ENCODE peak calls at places on chromosomes 7 and 10, in four cellular contexts. One of them, this sample, is unnamed.

GRCh38 chr7:129166745-129167144 is 21.7 kb upstream of the SMO start:
- DNase-seq in lower lobe of right lung: no peak
- DNase-seq in choroid plexus epithelial cell: no peak
- DNase-seq in AG04450: no peak
- DNase-seq in this sample: no peak

GRCh38 chr7:49791089-49791741 is 17.8 kb downstream of the VWC2 start:
- DNase-seq in lower lobe of right lung: no peak
- DNase-seq in choroid plexus epithelial cell: no peak
- DNase-seq in AG04450: no peak
- DNase-seq in this sample: peak; percentile 28

GRCh38 chr10:21144047-21144446 is 246.9 kb upstream of the NEBL start:
- DNase-seq in AG04450: no peak
- DNase-seq in lower lobe of right lung: no peak
- DNase-seq in choroid plexus epithelial cell: no peak
- DNase-seq in this sample: no peak

GRCh38 chr7:147245274-147245673 is 1128.7 kb downstream of the CNTNAP2 start:
- DNase-seq in AG04450: peak; percentile 1
- DNase-seq in lower lobe of right lung: no peak
- DNase-seq in choroid plexus epithelial cell: peak; percentile 63
- DNase-seq in this sample: peak; percentile 56

GRCh38 chr10:96747734-96748550 is 27.6 kb upstream of the PIK3AP1 start:
- DNase-seq in choroid plexus epithelial cell: no peak
- DNase-seq in lower lobe of right lung: no peak
- DNase-seq in AG04450: no peak
- DNase-seq in this sample: no peak

GRCh38 chr7:37510043-37510634 is 61.5 kb upstream of the ELMO1 start:
- DNase-seq in lower lobe of right lung: no peak
- DNase-seq in choroid plexus epithelial cell: peak; percentile 13
- DNase-seq in AG04450: no peak
- DNase-seq in this sample: peak; percentile 32

GRCh38 chr10:5760462-5760861 is 52.8 kb downstream of the GDI2 start:
- DNase-seq in AG04450: no peak
- DNase-seq in lower lobe of right lung: no peak
- DNase-seq in choroid plexus epithelial cell: no peak
- DNase-seq in this sample: no peak

GRCh38 chr10:48970654-48971053 is 31.0 kb upstream of the LRRC18 start:
- DNase-seq in AG04450: no peak
- DNase-seq in lower lobe of right lung: no peak
- DNase-seq in choroid plexus epithelial cell: no peak
- DNase-seq in this sample: peak; percentile 72

GRCh38 chr7:104862719-104863118 is 151.3 kb upstream of the KMT2E start:
- DNase-seq in choroid plexus epithelial cell: peak; percentile 38
- DNase-seq in lower lobe of right lung: no peak
- DNase-seq in AG04450: no peak
- DNase-seq in this sample: peak; percentile 52

GRCh38 chr10:64368298-64368697 is 847.1 kb downstream of the REEP3 start:
- DNase-seq in AG04450: no peak
- DNase-seq in lower lobe of right lung: no peak
- DNase-seq in choroid plexus epithelial cell: no peak
- DNase-seq in this sample: no peak

GRCh38 chr7:39757604-39758003 is 134.2 kb downstream of the RALA start:
- DNase-seq in lower lobe of right lung: no peak
- DNase-seq in choroid plexus epithelial cell: no peak
- DNase-seq in AG04450: no peak
- DNase-seq in this sample: no peak

GRCh38 chr7:158137516-158138328 is 449.9 kb downstream of the PTPRN2 start:
- DNase-seq in choroid plexus epithelial cell: no peak
- DNase-seq in AG04450: no peak
- DNase-seq in lower lobe of right lung: no peak
- DNase-seq in this sample: no peak

GRCh38 chr10:104329754-104330153 is 8.5 kb downstream of the ITPRIP start:
- DNase-seq in choroid plexus epithelial cell: peak; percentile 70
- DNase-seq in lower lobe of right lung: no peak
- DNase-seq in AG04450: no peak
- DNase-seq in this sample: no peak

GRCh38 chr7:100102950-100103840 is 1.8 kb downstream of the AP4M1 start:
- DNase-seq in AG04450: peak; percentile 70
- DNase-seq in choroid plexus epithelial cell: peak; percentile 95
- DNase-seq in lower lobe of right lung: no peak
- DNase-seq in this sample: no peak

GRCh38 chr7:7292608-7293007 is 110.3 kb downstream of the C1GALT1 start:
- DNase-seq in lower lobe of right lung: no peak
- DNase-seq in AG04450: no peak
- DNase-seq in choroid plexus epithelial cell: no peak
- DNase-seq in this sample: no peak

GRCh38 chr10:21518629-21519321 is 6.7 kb downstream of the SKIDA1 start:
- DNase-seq in lower lobe of right lung: peak; percentile 38
- DNase-seq in choroid plexus epithelial cell: peak; percentile 49
- DNase-seq in AG04450: no peak
- DNase-seq in this sample: no peak

GRCh38 chr7:30533886-30534285 is 29.3 kb upstream of the GGCT start:
- DNase-seq in lower lobe of right lung: no peak
- DNase-seq in choroid plexus epithelial cell: no peak
- DNase-seq in AG04450: no peak
- DNase-seq in this sample: no peak

GRCh38 chr7:86904949-86905834 is 154.3 kb downstream of the ELAPOR2 start:
- DNase-seq in lower lobe of right lung: no peak
- DNase-seq in AG04450: no peak
- DNase-seq in choroid plexus epithelial cell: peak; percentile 56
- DNase-seq in this sample: peak; percentile 6

GRCh38 chr7:18756378-18757050 is 261.0 kb downstream of the HDAC9 start:
- DNase-seq in AG04450: no peak
- DNase-seq in lower lobe of right lung: no peak
- DNase-seq in choroid plexus epithelial cell: no peak
- DNase-seq in this sample: no peak

GRCh38 chr7:13067036-13067435 is 379.6 kb downstream of the ARL4A start:
- DNase-seq in AG04450: no peak
- DNase-seq in lower lobe of right lung: no peak
- DNase-seq in choroid plexus epithelial cell: no peak
- DNase-seq in this sample: no peak

GRCh38 chr7:20269726-20270125 is 52.5 kb upstream of the MACC1 start:
- DNase-seq in AG04450: peak; percentile 10
- DNase-seq in choroid plexus epithelial cell: peak; percentile 52
- DNase-seq in lower lobe of right lung: no peak
- DNase-seq in this sample: no peak

GRCh38 chr10:43963793-43964425 is 315.2 kb upstream of the ZNF32 start:
- DNase-seq in choroid plexus epithelial cell: no peak
- DNase-seq in lower lobe of right lung: no peak
- DNase-seq in AG04450: no peak
- DNase-seq in this sample: no peak

GRCh38 chr10:77117501-77117900 is 520.1 kb downstream of the KCNMA1 start:
- DNase-seq in lower lobe of right lung: no peak
- DNase-seq in AG04450: no peak
- DNase-seq in choroid plexus epithelial cell: no peak
- DNase-seq in this sample: no peak

GRCh38 chr10:31757374-31757773 is 171.3 kb downstream of the ARHGAP12 start:
- DNase-seq in choroid plexus epithelial cell: no peak
- DNase-seq in lower lobe of right lung: no peak
- DNase-seq in AG04450: no peak
- DNase-seq in this sample: no peak

GRCh38 chr7:155956977-155957376 is 144.7 kb upstream of the SHH start:
- DNase-seq in choroid plexus epithelial cell: no peak
- DNase-seq in lower lobe of right lung: no peak
- DNase-seq in AG04450: no peak
- DNase-seq in this sample: no peak

GRCh38 chr10:29345144-29345892 is 56.4 kb downstream of the LYZL1 start:
- DNase-seq in lower lobe of right lung: no peak
- DNase-seq in choroid plexus epithelial cell: no peak
- DNase-seq in AG04450: no peak
- DNase-seq in this sample: no peak

GRCh38 chr7:157685430-157686284 is 348.9 kb downstream of the DNAJB6 start:
- DNase-seq in AG04450: no peak
- DNase-seq in lower lobe of right lung: no peak
- DNase-seq in choroid plexus epithelial cell: no peak
- DNase-seq in this sample: no peak

GRCh38 chr10:649798-650690 is 39.4 kb downstream of the DIP2C start:
- DNase-seq in lower lobe of right lung: no peak
- DNase-seq in AG04450: peak; percentile 47
- DNase-seq in choroid plexus epithelial cell: peak; percentile 30
- DNase-seq in this sample: no peak

GRCh38 chr7:46859963-46860475 is 721.9 kb downstream of the TNS3 start:
- DNase-seq in AG04450: no peak
- DNase-seq in lower lobe of right lung: no peak
- DNase-seq in choroid plexus epithelial cell: peak; percentile 18
- DNase-seq in this sample: no peak

GRCh38 chr10:50381637-50382036 is 130.3 kb upstream of the ASAH2 start:
- DNase-seq in AG04450: no peak
- DNase-seq in choroid plexus epithelial cell: no peak
- DNase-seq in lower lobe of right lung: no peak
- DNase-seq in this sample: no peak

GRCh38 chr7:82598958-82599357 is 155.4 kb upstream of the CACNA2D1 start:
- DNase-seq in AG04450: peak; percentile 29
- DNase-seq in lower lobe of right lung: no peak
- DNase-seq in choroid plexus epithelial cell: peak; percentile 93
- DNase-seq in this sample: no peak

GRCh38 chr7:157690833-157691382 is 354.1 kb downstream of the DNAJB6 start:
- DNase-seq in AG04450: no peak
- DNase-seq in lower lobe of right lung: no peak
- DNase-seq in choroid plexus epithelial cell: peak; percentile 93
- DNase-seq in this sample: no peak

GRCh38 chr10:89414879-89415821 is 782 bp downstream of the IFIT5 start:
- DNase-seq in AG04450: no peak
- DNase-seq in lower lobe of right lung: peak; percentile 68
- DNase-seq in choroid plexus epithelial cell: peak; percentile 46
- DNase-seq in this sample: no peak

GRCh38 chr10:89414146-89414878 is at the start of gene IFIT5:
- DNase-seq in AG04450: no peak
- DNase-seq in lower lobe of right lung: peak; percentile 85
- DNase-seq in choroid plexus epithelial cell: peak; percentile 82
- DNase-seq in this sample: peak; percentile 65

GRCh38 chr10:89416465-89416864 is 2.1 kb downstream of the IFIT5 start:
- DNase-seq in AG04450: no peak
- DNase-seq in choroid plexus epithelial cell: no peak
- DNase-seq in lower lobe of right lung: no peak
- DNase-seq in this sample: no peak

GRCh38 chr10:89413398-89413912 is 913 bp upstream of the IFIT5 start:
- DNase-seq in choroid plexus epithelial cell: no peak
- DNase-seq in lower lobe of right lung: no peak
- DNase-seq in AG04450: no peak
- DNase-seq in this sample: no peak
- H3K4me3 ChIP-seq in choroid plexus epithelial cell: peak overlapping the region; percentile 81
- H3K4me3 ChIP-seq in lower lobe of right lung: peak overlapping the region; percentile 76
- H3K4me3 ChIP-seq in AG04450: peak overlapping the region; percentile 76
- H3K4me3 ChIP-seq in this sample: peak overlapping the region; percentile 83

GRCh38 chr7:151457534-151457933 is 17.6 kb upstream of the CRYGN start:
- DNase-seq in lower lobe of right lung: no peak
- DNase-seq in AG04450: no peak
- DNase-seq in choroid plexus epithelial cell: no peak
- DNase-seq in this sample: no peak

GRCh38 chr7:151460474-151460855 is 20.5 kb upstream of the CRYGN start:
- DNase-seq in choroid plexus epithelial cell: no peak
- DNase-seq in AG04450: no peak
- DNase-seq in lower lobe of right lung: no peak
- DNase-seq in this sample: no peak

GRCh38 chr7:151461096-151461941 is 21.4 kb upstream of the CRYGN start:
- DNase-seq in AG04450: no peak
- DNase-seq in choroid plexus epithelial cell: no peak
- DNase-seq in lower lobe of right lung: no peak
- DNase-seq in this sample: no peak

GRCh38 chr7:151461942-151462230 is 21.9 kb upstream of the CRYGN start:
- DNase-seq in AG04450: no peak
- DNase-seq in lower lobe of right lung: no peak
- DNase-seq in choroid plexus epithelial cell: no peak
- DNase-seq in this sample: no peak

GRCh38 chr7:151459726-151460473 is 20.0 kb upstream of the CRYGN start:
- DNase-seq in lower lobe of right lung: peak; percentile 72
- DNase-seq in choroid plexus epithelial cell: peak; percentile 92
- DNase-seq in AG04450: peak; percentile 72
- DNase-seq in this sample: no peak
- H3K4me3 ChIP-seq in lower lobe of right lung: peak overlapping the region; percentile 23
- H3K4me3 ChIP-seq in choroid plexus epithelial cell: peak overlapping the region; percentile 31
- H3K4me3 ChIP-seq in AG04450: peak overlapping the region; percentile 39
- H3K4me3 ChIP-seq in this sample: no peak overlapping the region

GRCh38 chr7:151010002-151010306 is 14.3 kb downstream of the ATG9B start:
- DNase-seq in AG04450: no peak
- DNase-seq in choroid plexus epithelial cell: no peak
- DNase-seq in lower lobe of right lung: no peak
- DNase-seq in this sample: no peak
- H3K4me3 ChIP-seq in AG04450: no peak overlapping the region
- H3K4me3 ChIP-seq in choroid plexus epithelial cell: no peak overlapping the region
- H3K4me3 ChIP-seq in lower lobe of right lung: peak overlapping the region; percentile 29
- H3K4me3 ChIP-seq in this sample: no peak overlapping the region

GRCh38 chr10:69418052-69418752 is 1.5 kb upstream of the TACR2 start:
- DNase-seq in choroid plexus epithelial cell: no peak
- DNase-seq in AG04450: no peak
- DNase-seq in lower lobe of right lung: no peak
- DNase-seq in this sample: no peak
- H3K4me3 ChIP-seq in choroid plexus epithelial cell: no peak overlapping the region
- H3K4me3 ChIP-seq in AG04450: no peak overlapping the region
- H3K4me3 ChIP-seq in lower lobe of right lung: no peak overlapping the region
- H3K4me3 ChIP-seq in this sample: no peak overlapping the region

GRCh38 chr10:68218786-68219185 is 13.1 kb downstream of the ATOH7 start:
- DNase-seq in AG04450: no peak
- DNase-seq in choroid plexus epithelial cell: no peak
- DNase-seq in lower lobe of right lung: no peak
- DNase-seq in this sample: no peak
- H3K4me3 ChIP-seq in AG04450: no peak overlapping the region
- H3K4me3 ChIP-seq in choroid plexus epithelial cell: no peak overlapping the region
- H3K4me3 ChIP-seq in lower lobe of right lung: no peak overlapping the region
- H3K4me3 ChIP-seq in this sample: no peak overlapping the region

GRCh38 chr7:932651-932975 is 21.9 kb downstream of the ADAP1 start:
- DNase-seq in choroid plexus epithelial cell: no peak
- DNase-seq in lower lobe of right lung: peak; percentile 38
- DNase-seq in AG04450: no peak
- DNase-seq in this sample: no peak
- H3K4me3 ChIP-seq in choroid plexus epithelial cell: no peak overlapping the region
- H3K4me3 ChIP-seq in lower lobe of right lung: no peak overlapping the region
- H3K4me3 ChIP-seq in AG04450: no peak overlapping the region
- H3K4me3 ChIP-seq in this sample: no peak overlapping the region

GRCh38 chr7:1095621-1096155 is 7.8 kb downstream of the GPER1 start:
- DNase-seq in choroid plexus epithelial cell: no peak
- DNase-seq in AG04450: no peak
- DNase-seq in lower lobe of right lung: no peak
- DNase-seq in this sample: no peak
- H3K4me3 ChIP-seq in choroid plexus epithelial cell: no peak overlapping the region
- H3K4me3 ChIP-seq in AG04450: no peak overlapping the region
- H3K4me3 ChIP-seq in lower lobe of right lung: no peak overlapping the region
- H3K4me3 ChIP-seq in this sample: no peak overlapping the region

This sample was measured in Jurkat, Clone E6-1.